ENCODE peak calls at places on chromosomes 13 and 19, in six cellular contexts. O is lower lobe of right lung, A is heart right ventricle, H is small intestine, J is SK-N-MC, X is uterus. K is an unnamed sample. For H3K9me3, the result is how much of the 10 kb centered on the place peaks cover.

GRCh38 chr13:27482996-27483395 is 32.6 kb upstream of the MTIF3 start:
- DNase-seq in O (no peak), A (no peak), H (peak), J (no peak), X (no peak), K (no peak)

GRCh38 chr19:41753936-41754529 is 1.3 kb upstream of the CEACAM6 start:
- DNase-seq in O (peak), A (peak), H (peak), J (no peak), X (no peak), K (peak)

GRCh38 chr19:48444129-48444932 is 1.5 kb upstream of the GRWD1 start:
- DNase-seq in O (no peak), A (no peak), H (no peak), J (no peak), X (peak), K (no peak)

GRCh38 chr19:3668331-3669133 is 31.7 kb downstream of the PIP5K1C start:
- DNase-seq in O (no peak), A (no peak), H (peak), J (no peak), X (peak), K (no peak)

GRCh38 chr19:6773323-6773931 is 919 bp downstream of the VAV1 start:
- DNase-seq in O (peak), A (no peak), H (no peak), J (peak), X (no peak), K (peak)

GRCh38 chr13:89812856-89813255 is 1534.6 kb upstream of the MIR17HG start:
- DNase-seq in O (no peak), A (no peak), H (no peak), J (no peak), X (no peak), K (no peak)

GRCh38 chr19:14715841-14716240 is 26.0 kb downstream of the ZNF333 start:
- DNase-seq in O (no peak), A (no peak), H (peak), J (no peak), X (no peak), K (no peak)

GRCh38 chr13:71358218-71358617 is 508.8 kb downstream of the DACH1 start:
- DNase-seq in O (no peak), A (no peak), H (peak), J (no peak), X (no peak), K (no peak)

GRCh38 chr13:110330491-110331001 is 23.5 kb downstream of the COL4A2 start:
- DNase-seq in O (no peak), A (no peak), H (no peak), J (no peak), X (no peak), K (no peak)

GRCh38 chr19:18932216-18932841 is 8.7 kb downstream of the HOMER3 start:
- DNase-seq in O (peak), A (peak), H (peak), J (no peak), X (peak), K (peak)

GRCh38 chr19:7831452-7831851 is 1.4 kb downstream of the EVI5L start:
- DNase-seq in O (no peak), A (no peak), H (no peak), J (no peak), X (no peak), K (no peak)

GRCh38 chr19:6412111-6412999 is 12.3 kb downstream of the KHSRP start:
- DNase-seq in O (no peak), A (no peak), H (peak), J (no peak), X (no peak), K (no peak)

GRCh38 chr13:24910502-24911134 is 146.6 kb downstream of the RNF17 start:
- DNase-seq in O (no peak), A (no peak), H (peak), J (no peak), X (no peak), K (no peak)

GRCh38 chr19:11142528-11143171 is 12.9 kb downstream of the SPC24 start:
- DNase-seq in O (peak), A (peak), H (peak), J (no peak), X (peak), K (no peak)

GRCh38 chr19:33040994-33041827 is 23.5 kb downstream of the RHPN2 start:
- DNase-seq in O (no peak), A (no peak), H (peak), J (no peak), X (no peak), K (no peak)

GRCh38 chr13:40206241-40207109 is 460.0 kb downstream of the FOXO1 start:
- DNase-seq in O (no peak), A (no peak), H (peak), J (no peak), X (no peak), K (no peak)

GRCh38 chr13:113552079-113552478 is 32.5 kb upstream of the TFDP1 start:
- DNase-seq in O (peak), A (no peak), H (no peak), J (no peak), X (no peak), K (no peak)

GRCh38 chr19:17337675-17338439 is 504 bp downstream of the GTPBP3 start:
- DNase-seq in O (no peak), A (no peak), H (no peak), J (no peak), X (no peak), K (no peak)

GRCh38 chr19:38877781-38878574 is at the start of gene RINL:
- DNase-seq in O (peak), A (no peak), H (peak), J (no peak), X (no peak), K (peak)

GRCh38 chr13:107144432-107144831 is 576.5 kb upstream of the ARGLU1 start:
- DNase-seq in O (no peak), A (no peak), H (no peak), J (no peak), X (no peak), K (no peak)

GRCh38 chr13:111625526-111626315 is 305.3 kb downstream of the TEX29 start:
- DNase-seq in O (no peak), A (no peak), H (no peak), J (no peak), X (no peak), K (no peak)

GRCh38 chr13:100563779-100564178 is 24.8 kb downstream of the GGACT start:
- DNase-seq in O (no peak), A (no peak), H (no peak), J (no peak), X (no peak), K (no peak)

GRCh38 chr19:16035601-16036297 is 40.5 kb upstream of the TPM4 start:
- DNase-seq in O (peak), A (no peak), H (no peak), J (no peak), X (no peak), K (no peak)
- H3K9me3 ChIP-seq in O (under half), A (under half), H (under half), J (under half), X (under half), K (under half)

DNA sequence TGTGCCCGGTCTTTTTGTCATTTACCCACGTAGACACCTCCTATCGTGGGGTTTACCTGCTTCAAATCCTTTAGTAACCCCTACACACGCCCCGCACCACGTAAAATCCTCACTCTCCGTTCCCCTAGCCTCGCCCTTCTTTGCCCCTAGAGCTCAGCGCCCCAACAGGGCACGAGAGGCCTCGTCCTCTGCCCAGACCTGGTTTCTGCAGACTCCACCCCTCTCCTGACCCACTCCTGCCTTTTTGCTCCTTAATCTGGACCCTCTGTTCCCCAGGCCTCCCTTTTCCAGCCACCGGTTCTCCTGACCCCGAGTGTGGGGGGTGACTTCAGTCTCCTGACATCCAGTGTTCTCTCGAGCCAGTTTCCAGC is 427 bp downstream of the ZNF528 start:
- DNase-seq in O (no peak), A (peak), H (no peak), J (no peak), X (no peak), K (no peak)
- H3K9me3 ChIP-seq in O (under half), A (under half), H (under half), J (under half), X (under half), K (under half)

GRCh38 chr19:53237114-53237777 is 17.4 kb downstream of the ZNF677 start:
- DNase-seq in O (no peak), A (no peak), H (no peak), J (no peak), X (no peak), K (no peak)
- H3K9me3 ChIP-seq in O (half or more), A (half or more), H (under half), J (under half), X (half or more), K (under half)

GRCh38 chr19:58428617-58429016 is 11.3 kb downstream of the ZNF132 start:
- DNase-seq in O (no peak), A (no peak), H (no peak), J (no peak), X (no peak), K (no peak)
- H3K9me3 ChIP-seq in O (half or more), A (half or more), H (under half), J (under half), X (half or more), K (under half)

GRCh38 chr19:40026597-40026970 is 29.4 kb downstream of the ZNF780B start:
- DNase-seq in O (no peak), A (no peak), H (no peak), J (no peak), X (no peak), K (no peak)

GRCh38 chr19:40025938-40026596 is 29.2 kb downstream of the ZNF546 start:
- DNase-seq in O (no peak), A (no peak), H (no peak), J (no peak), X (no peak), K (no peak)

DNA sequence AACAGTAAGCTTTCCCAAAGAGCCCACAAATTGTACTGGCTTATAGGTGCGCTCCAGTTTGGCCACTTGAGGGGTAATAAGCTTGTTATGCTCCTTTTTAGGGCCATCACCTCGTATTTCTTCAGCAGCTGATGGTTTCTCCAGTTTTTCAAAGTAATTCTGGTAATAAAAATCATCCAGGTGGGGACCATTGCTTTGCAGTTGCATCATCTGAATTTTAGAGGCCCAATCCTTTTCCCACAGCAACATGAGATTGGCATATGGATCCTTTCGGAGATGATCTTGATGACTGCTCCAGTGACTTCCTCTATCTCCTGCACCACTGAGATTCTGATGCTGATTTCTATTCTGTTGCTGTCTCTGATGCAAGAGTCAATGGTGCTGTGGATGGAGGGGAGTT is 27.1 kb downstream of the ZNF546 start:
- DNase-seq in O (no peak), A (no peak), H (no peak), J (no peak), X (no peak), K (no peak)
- H3K9me3 ChIP-seq in O (half or more), A (under half), H (under half), J (under half), X (under half), K (under half)

GRCh38 chr13:54018485-54018884 is 989.9 kb downstream of the OLFM4 start:
- DNase-seq in O (no peak), A (no peak), H (no peak), J (no peak), X (no peak), K (no peak)
- H3K9me3 ChIP-seq in O (under half), A (under half), H (under half), J (under half), X (under half), K (under half)

DNA sequence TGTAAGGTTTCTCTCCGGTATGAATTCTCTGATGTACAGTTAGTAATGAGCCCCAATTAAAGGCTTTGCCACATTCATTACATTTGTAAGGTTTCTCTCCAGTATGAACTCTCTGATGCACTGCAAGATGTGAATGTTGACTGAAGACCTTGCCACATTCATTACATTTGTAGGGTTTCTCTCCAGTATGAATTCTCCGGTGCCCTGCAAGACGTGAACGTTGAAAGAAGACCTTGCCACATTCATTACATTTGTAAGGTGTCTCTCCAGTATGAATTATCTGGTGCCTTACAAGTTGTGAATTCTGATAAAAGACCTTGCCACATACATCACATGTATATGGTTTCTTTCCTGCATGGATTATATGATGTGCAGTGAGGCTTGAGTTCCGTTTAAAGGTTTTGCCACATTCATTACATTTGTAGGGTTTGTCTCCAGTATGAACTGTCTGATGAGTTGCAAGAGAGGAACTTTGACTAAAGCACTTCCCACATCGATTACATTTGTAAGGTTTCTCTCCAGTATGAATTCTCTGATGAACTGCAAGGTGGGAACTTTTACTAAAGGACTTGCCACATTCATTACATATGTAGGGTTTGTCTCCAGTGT is 17.7 kb upstream of the ZNF432 start:
- DNase-seq in O (no peak), A (no peak), H (no peak), J (no peak), X (no peak), K (no peak)
- H3K9me3 ChIP-seq in O (half or more), A (half or more), H (under half), J (under half), X (half or more), K (half or more)

DNA sequence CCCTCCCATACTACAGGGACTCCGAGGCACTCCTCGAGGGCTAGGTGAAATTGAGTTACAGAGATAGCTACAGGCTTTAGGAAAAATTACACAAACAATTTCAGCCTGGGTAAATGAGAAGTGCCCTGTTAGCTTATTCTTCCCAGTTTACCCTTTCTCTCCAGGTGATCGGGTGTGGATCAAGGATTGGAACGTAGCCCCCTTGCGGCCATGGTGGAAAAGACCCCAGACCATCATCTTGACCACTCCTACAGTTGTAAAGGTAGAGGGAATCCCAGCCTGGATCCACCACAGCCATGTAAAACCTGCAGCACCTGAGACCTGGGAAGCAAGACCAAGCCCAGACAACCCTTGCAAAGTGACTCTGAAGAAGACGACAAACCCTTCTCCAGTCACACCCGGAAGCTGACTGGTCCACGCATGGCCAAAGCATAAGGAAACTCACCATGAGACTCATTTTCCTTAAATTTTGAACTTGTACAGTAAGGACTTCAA is 600.6 kb downstream of the UQCRFS1 start:
- DNase-seq in O (no peak), A (no peak), H (no peak), J (no peak), X (no peak), K (no peak)
- H3K9me3 ChIP-seq in O (under half), A (under half), H (under half), J (under half), X (under half), K (under half)

GRCh38 chr19:57786286-57786685 is 16.8 kb downstream of the ZNF586 start:
- DNase-seq in O (no peak), A (no peak), H (no peak), J (no peak), X (no peak), K (no peak)

GRCh38 chr19:57789288-57789687 is 19.8 kb downstream of the ZNF586 start:
- DNase-seq in O (no peak), A (no peak), H (no peak), J (no peak), X (no peak), K (no peak)

GRCh38 chr19:57788114-57788692 is 18.7 kb downstream of the ZNF586 start:
- DNase-seq in O (no peak), A (no peak), H (no peak), J (no peak), X (no peak), K (no peak)

GRCh38 chr19:57786906-57787305 is 17.4 kb downstream of the ZNF586 start:
- DNase-seq in O (no peak), A (no peak), H (no peak), J (no peak), X (no peak), K (no peak)
- H3K9me3 ChIP-seq in O (half or more), A (under half), H (under half), J (under half), X (half or more), K (under half)

K was measured in T-helper 17 cell.